ENCODE peak calls at places on chromosomes 4 and X, in six cellular contexts. One of them, this sample, is unnamed.

GRCh38 chr4:100933628-100934027 is 413.7 kb downstream of the PPP3CA start:
- DNase-seq in tibial artery: no peak
- DNase-seq in posterior cingulate gyrus: no peak
- DNase-seq in HEK293T: no peak
- DNase-seq in CD4-positive, alpha-beta T cell: no peak
- DNase-seq in GM12892: no peak
- DNase-seq in this sample: no peak

GRCh38 chrX:68842781-68843581 is 14.2 kb downstream of the EFNB1 start:
- DNase-seq in posterior cingulate gyrus: no peak
- DNase-seq in tibial artery: no peak
- DNase-seq in HEK293T: no peak
- DNase-seq in CD4-positive, alpha-beta T cell: no peak
- DNase-seq in GM12892: no peak
- DNase-seq in this sample: no peak

GRCh38 chrX:41785685-41786084 is 61.7 kb downstream of the GPR82 start:
- DNase-seq in HEK293T: no peak
- DNase-seq in GM12892: no peak
- DNase-seq in tibial artery: no peak
- DNase-seq in posterior cingulate gyrus: no peak
- DNase-seq in CD4-positive, alpha-beta T cell: no peak
- DNase-seq in this sample: no peak

GRCh38 chr4:97106161-97106560 is 1037.1 kb downstream of the STPG2 start:
- DNase-seq in HEK293T: no peak
- DNase-seq in GM12892: no peak
- DNase-seq in posterior cingulate gyrus: no peak
- DNase-seq in CD4-positive, alpha-beta T cell: no peak
- DNase-seq in tibial artery: no peak
- DNase-seq in this sample: no peak

GRCh38 chr4:38691251-38692008 is 27.4 kb downstream of the KLF3 start:
- DNase-seq in posterior cingulate gyrus: no peak
- DNase-seq in CD4-positive, alpha-beta T cell: no peak
- DNase-seq in tibial artery: no peak
- DNase-seq in HEK293T: no peak
- DNase-seq in GM12892: no peak
- DNase-seq in this sample: no peak

GRCh38 chr4:8147231-8147970 is 11.2 kb downstream of the ABLIM2 start:
- DNase-seq in tibial artery: no peak
- DNase-seq in posterior cingulate gyrus: no peak
- DNase-seq in GM12892: no peak
- DNase-seq in HEK293T: no peak
- DNase-seq in CD4-positive, alpha-beta T cell: no peak
- DNase-seq in this sample: no peak

GRCh38 chrX:139191746-139192385 is 338.7 kb upstream of the F9 start:
- DNase-seq in posterior cingulate gyrus: no peak
- DNase-seq in tibial artery: no peak
- DNase-seq in CD4-positive, alpha-beta T cell: no peak
- DNase-seq in HEK293T: no peak
- DNase-seq in GM12892: no peak
- DNase-seq in this sample: no peak

GRCh38 chrX:69032601-69033000 is 132.7 kb downstream of the PJA1 start:
- DNase-seq in CD4-positive, alpha-beta T cell: no peak
- DNase-seq in tibial artery: no peak
- DNase-seq in GM12892: no peak
- DNase-seq in HEK293T: peak; percentile 7
- DNase-seq in posterior cingulate gyrus: no peak
- DNase-seq in this sample: no peak

GRCh38 chrX:75038925-75039324 is 113.7 kb upstream of the NEXMIF start:
- DNase-seq in CD4-positive, alpha-beta T cell: no peak
- DNase-seq in tibial artery: no peak
- DNase-seq in HEK293T: no peak
- DNase-seq in GM12892: no peak
- DNase-seq in posterior cingulate gyrus: no peak
- DNase-seq in this sample: peak; percentile 41

GRCh38 chrX:56232221-56233082 is at the start of gene KLF8:
- DNase-seq in HEK293T: peak; percentile 18
- DNase-seq in posterior cingulate gyrus: peak; percentile 65
- DNase-seq in GM12892: peak; percentile 35
- DNase-seq in tibial artery: peak; percentile 84
- DNase-seq in CD4-positive, alpha-beta T cell: peak; percentile 8
- DNase-seq in this sample: peak; percentile 50

GRCh38 chr4:5374577-5374976 is 323.3 kb downstream of the STK32B start:
- DNase-seq in posterior cingulate gyrus: no peak
- DNase-seq in HEK293T: no peak
- DNase-seq in CD4-positive, alpha-beta T cell: no peak
- DNase-seq in GM12892: no peak
- DNase-seq in tibial artery: no peak
- DNase-seq in this sample: no peak

GRCh38 chr4:74541611-74542177 is 96.8 kb downstream of the AREG start:
- DNase-seq in HEK293T: no peak
- DNase-seq in posterior cingulate gyrus: no peak
- DNase-seq in GM12892: no peak
- DNase-seq in tibial artery: no peak
- DNase-seq in CD4-positive, alpha-beta T cell: no peak
- DNase-seq in this sample: no peak

GRCh38 chr4:7110546-7110945 is 42.7 kb upstream of the GRPEL1 start:
- DNase-seq in HEK293T: no peak
- DNase-seq in CD4-positive, alpha-beta T cell: no peak
- DNase-seq in GM12892: no peak
- DNase-seq in posterior cingulate gyrus: peak; percentile 14
- DNase-seq in tibial artery: no peak
- DNase-seq in this sample: no peak

GRCh38 chr4:1784789-1785591 is 8.1 kb upstream of the FGFR3 start:
- DNase-seq in GM12892: no peak
- DNase-seq in HEK293T: no peak
- DNase-seq in tibial artery: no peak
- DNase-seq in CD4-positive, alpha-beta T cell: no peak
- DNase-seq in posterior cingulate gyrus: no peak
- DNase-seq in this sample: no peak

GRCh38 chr4:931194-931959 is 739 bp downstream of the GAK start:
- DNase-seq in HEK293T: no peak
- DNase-seq in tibial artery: peak; percentile 72
- DNase-seq in CD4-positive, alpha-beta T cell: no peak
- DNase-seq in posterior cingulate gyrus: peak; percentile 41
- DNase-seq in GM12892: no peak
- DNase-seq in this sample: peak; percentile 38

GRCh38 chr4:83558693-83559092 is 22.8 kb downstream of the GPAT3 start:
- DNase-seq in GM12892: no peak
- DNase-seq in tibial artery: no peak
- DNase-seq in HEK293T: no peak
- DNase-seq in CD4-positive, alpha-beta T cell: no peak
- DNase-seq in posterior cingulate gyrus: no peak
- DNase-seq in this sample: no peak

GRCh38 chr4:139764686-139765085 is 99.1 kb downstream of the MGST2 start:
- DNase-seq in posterior cingulate gyrus: peak; percentile 70
- DNase-seq in CD4-positive, alpha-beta T cell: no peak
- DNase-seq in HEK293T: no peak
- DNase-seq in tibial artery: no peak
- DNase-seq in GM12892: no peak
- DNase-seq in this sample: no peak

GRCh38 chrX:133985164-133986007 is at the start of gene GPC3:
- DNase-seq in posterior cingulate gyrus: peak; percentile 73
- DNase-seq in CD4-positive, alpha-beta T cell: peak; percentile 5
- DNase-seq in HEK293T: peak; percentile 85
- DNase-seq in tibial artery: no peak
- DNase-seq in GM12892: no peak
- DNase-seq in this sample: peak; percentile 34

GRCh38 chr4:38306482-38307071 is 346.4 kb downstream of the PTTG2 start:
- DNase-seq in HEK293T: no peak
- DNase-seq in GM12892: no peak
- DNase-seq in posterior cingulate gyrus: no peak
- DNase-seq in CD4-positive, alpha-beta T cell: no peak
- DNase-seq in tibial artery: no peak
- DNase-seq in this sample: peak; percentile 72

GRCh38 chr4:126364290-126364978 is 1049.7 kb downstream of the FAT4 start:
- DNase-seq in HEK293T: no peak
- DNase-seq in tibial artery: no peak
- DNase-seq in posterior cingulate gyrus: no peak
- DNase-seq in CD4-positive, alpha-beta T cell: no peak
- DNase-seq in GM12892: no peak
- DNase-seq in this sample: no peak

GRCh38 chrX:66676990-66677389 is 38.1 kb upstream of the EDA2R start:
- DNase-seq in posterior cingulate gyrus: no peak
- DNase-seq in CD4-positive, alpha-beta T cell: no peak
- DNase-seq in tibial artery: no peak
- DNase-seq in HEK293T: no peak
- DNase-seq in GM12892: no peak
- DNase-seq in this sample: no peak

GRCh38 chr4:86218721-86219481 is 141.0 kb downstream of the MAPK10 start:
- DNase-seq in HEK293T: no peak
- DNase-seq in GM12892: no peak
- DNase-seq in tibial artery: no peak
- DNase-seq in CD4-positive, alpha-beta T cell: no peak
- DNase-seq in posterior cingulate gyrus: no peak
- DNase-seq in this sample: no peak

GRCh38 chr4:81084624-81085023 is 54.1 kb downstream of the BMP3 start:
- DNase-seq in CD4-positive, alpha-beta T cell: no peak
- DNase-seq in GM12892: no peak
- DNase-seq in HEK293T: no peak
- DNase-seq in posterior cingulate gyrus: no peak
- DNase-seq in tibial artery: no peak
- DNase-seq in this sample: no peak

GRCh38 chrX:52082578-52082977 is 13.6 kb upstream of the MAGED4B start:
- DNase-seq in HEK293T: no peak
- DNase-seq in CD4-positive, alpha-beta T cell: no peak
- DNase-seq in GM12892: no peak
- DNase-seq in tibial artery: no peak
- DNase-seq in posterior cingulate gyrus: no peak
- DNase-seq in this sample: no peak

GRCh38 chr4:27702710-27703431 is 842.2 kb downstream of the STIM2 start:
- DNase-seq in posterior cingulate gyrus: no peak
- DNase-seq in tibial artery: no peak
- DNase-seq in CD4-positive, alpha-beta T cell: no peak
- DNase-seq in HEK293T: no peak
- DNase-seq in GM12892: no peak
- DNase-seq in this sample: peak; percentile 7

GRCh38 chr4:158821228-158822009 is 52.6 kb downstream of the FNIP2 start:
- DNase-seq in posterior cingulate gyrus: no peak
- DNase-seq in HEK293T: no peak
- DNase-seq in tibial artery: no peak
- DNase-seq in GM12892: no peak
- DNase-seq in CD4-positive, alpha-beta T cell: no peak
- DNase-seq in this sample: peak; percentile 19

GRCh38 chrX:102546818-102547493 is 30.4 kb upstream of the TMSB15A start:
- DNase-seq in GM12892: no peak
- DNase-seq in posterior cingulate gyrus: peak; percentile 75
- DNase-seq in CD4-positive, alpha-beta T cell: no peak
- DNase-seq in tibial artery: no peak
- DNase-seq in HEK293T: no peak
- DNase-seq in this sample: peak; percentile 17

GRCh38 chr4:20318011-20318898 is 66.5 kb downstream of the SLIT2 start:
- DNase-seq in GM12892: no peak
- DNase-seq in tibial artery: no peak
- DNase-seq in HEK293T: no peak
- DNase-seq in posterior cingulate gyrus: no peak
- DNase-seq in CD4-positive, alpha-beta T cell: no peak
- DNase-seq in this sample: no peak

GRCh38 chrX:154046262-154046771 is 26.6 kb upstream of the IRAK1 start:
- DNase-seq in GM12892: no peak
- DNase-seq in posterior cingulate gyrus: peak; percentile 80
- DNase-seq in CD4-positive, alpha-beta T cell: no peak
- DNase-seq in tibial artery: no peak
- DNase-seq in HEK293T: no peak
- DNase-seq in this sample: no peak

GRCh38 chr4:185128272-185129119 is 14.6 kb upstream of the SLC25A4 start:
- DNase-seq in HEK293T: peak; percentile 32
- DNase-seq in tibial artery: no peak
- DNase-seq in posterior cingulate gyrus: peak; percentile 87
- DNase-seq in CD4-positive, alpha-beta T cell: no peak
- DNase-seq in GM12892: peak; percentile 56
- DNase-seq in this sample: peak; percentile 31

GRCh38 chrX:130080791-130081367 is 29.4 kb downstream of the ELF4 start:
- DNase-seq in HEK293T: no peak
- DNase-seq in CD4-positive, alpha-beta T cell: no peak
- DNase-seq in posterior cingulate gyrus: no peak
- DNase-seq in tibial artery: no peak
- DNase-seq in GM12892: no peak
- DNase-seq in this sample: no peak

GRCh38 chr4:74317616-74318256 is 9.5 kb downstream of the EPGN start:
- DNase-seq in GM12892: no peak
- DNase-seq in CD4-positive, alpha-beta T cell: no peak
- DNase-seq in posterior cingulate gyrus: no peak
- DNase-seq in tibial artery: no peak
- DNase-seq in HEK293T: no peak
- DNase-seq in this sample: no peak

GRCh38 chrX:24189490-24189889 is 40.0 kb downstream of the ZFX start:
- DNase-seq in HEK293T: no peak
- DNase-seq in CD4-positive, alpha-beta T cell: no peak
- DNase-seq in GM12892: no peak
- DNase-seq in tibial artery: no peak
- DNase-seq in posterior cingulate gyrus: no peak
- DNase-seq in this sample: no peak

GRCh38 chrX:46791927-46792825 is 33.3 kb upstream of the SLC9A7 start:
- DNase-seq in posterior cingulate gyrus: no peak
- DNase-seq in CD4-positive, alpha-beta T cell: no peak
- DNase-seq in HEK293T: no peak
- DNase-seq in GM12892: no peak
- DNase-seq in tibial artery: no peak
- DNase-seq in this sample: peak; percentile 13

GRCh38 chr4:22969314-22969896 is 276.7 kb downstream of the GBA3 start:
- DNase-seq in CD4-positive, alpha-beta T cell: no peak
- DNase-seq in posterior cingulate gyrus: no peak
- DNase-seq in GM12892: no peak
- DNase-seq in HEK293T: no peak
- DNase-seq in tibial artery: no peak
- DNase-seq in this sample: no peak